ENCODE peak calls at places on chromosome 22, in eight cellular contexts. One of them, this sample, is unnamed.

GRCh38 chr22:45878901-45879551 is 97.9 kb downstream of the WNT7B start:
- DNase-seq in skeletal muscle cell: no peak
- DNase-seq in ELR: no peak
- DNase-seq in HCT116: no peak
- DNase-seq in progenitor cell of endocrine pancreas: peak
- DNase-seq in stimulated activated CD8-positive, alpha-beta memory T cell treated with anti-CD3 and anti-CD28 coated beads, Interleukin-7, amount 100 ng/mL, for 1 hour: no peak
- DNase-seq in Right ventricle myocardium superior: no peak
- DNase-seq in AG04449: no peak
- DNase-seq in this sample: no peak

GRCh38 chr22:40418366-40419201 is 48.2 kb downstream of the SGSM3 start:
- DNase-seq in skeletal muscle cell: no peak
- DNase-seq in stimulated activated CD8-positive, alpha-beta memory T cell treated with anti-CD3 and anti-CD28 coated beads, Interleukin-7, amount 100 ng/mL, for 1 hour: no peak
- DNase-seq in AG04449: no peak
- DNase-seq in progenitor cell of endocrine pancreas: no peak
- DNase-seq in ELR: no peak
- DNase-seq in HCT116: no peak
- DNase-seq in Right ventricle myocardium superior: peak
- DNase-seq in this sample: no peak

GRCh38 chr22:46090631-46091201 is 59.6 kb upstream of the PPARA start:
- DNase-seq in ELR: no peak
- DNase-seq in AG04449: no peak
- DNase-seq in progenitor cell of endocrine pancreas: no peak
- DNase-seq in stimulated activated CD8-positive, alpha-beta memory T cell treated with anti-CD3 and anti-CD28 coated beads, Interleukin-7, amount 100 ng/mL, for 1 hour: no peak
- DNase-seq in HCT116: no peak
- DNase-seq in skeletal muscle cell: no peak
- DNase-seq in Right ventricle myocardium superior: peak
- DNase-seq in this sample: no peak

GRCh38 chr22:25383278-25383820 is 163.9 kb downstream of the CRYBB2 start:
- DNase-seq in HCT116: no peak
- DNase-seq in AG04449: no peak
- DNase-seq in ELR: no peak
- DNase-seq in stimulated activated CD8-positive, alpha-beta memory T cell treated with anti-CD3 and anti-CD28 coated beads, Interleukin-7, amount 100 ng/mL, for 1 hour: no peak
- DNase-seq in Right ventricle myocardium superior: no peak
- DNase-seq in progenitor cell of endocrine pancreas: no peak
- DNase-seq in skeletal muscle cell: no peak
- DNase-seq in this sample: no peak

GRCh38 chr22:37485006-37485713 is 1.0 kb downstream of the MFNG start:
- DNase-seq in HCT116: no peak
- DNase-seq in Right ventricle myocardium superior: peak
- DNase-seq in ELR: no peak
- DNase-seq in AG04449: no peak
- DNase-seq in progenitor cell of endocrine pancreas: no peak
- DNase-seq in stimulated activated CD8-positive, alpha-beta memory T cell treated with anti-CD3 and anti-CD28 coated beads, Interleukin-7, amount 100 ng/mL, for 1 hour: peak
- DNase-seq in skeletal muscle cell: no peak
- DNase-seq in this sample: no peak

GRCh38 chr22:35582861-35583670 is 34.1 kb downstream of the MB start:
- DNase-seq in Right ventricle myocardium superior: peak
- DNase-seq in skeletal muscle cell: no peak
- DNase-seq in stimulated activated CD8-positive, alpha-beta memory T cell treated with anti-CD3 and anti-CD28 coated beads, Interleukin-7, amount 100 ng/mL, for 1 hour: peak
- DNase-seq in progenitor cell of endocrine pancreas: peak
- DNase-seq in ELR: peak
- DNase-seq in HCT116: peak
- DNase-seq in AG04449: no peak
- DNase-seq in this sample: no peak

GRCh38 chr22:49243965-49244364 is 583.7 kb downstream of the BRD1 start:
- DNase-seq in skeletal muscle cell: no peak
- DNase-seq in progenitor cell of endocrine pancreas: no peak
- DNase-seq in stimulated activated CD8-positive, alpha-beta memory T cell treated with anti-CD3 and anti-CD28 coated beads, Interleukin-7, amount 100 ng/mL, for 1 hour: no peak
- DNase-seq in HCT116: no peak
- DNase-seq in Right ventricle myocardium superior: no peak
- DNase-seq in ELR: no peak
- DNase-seq in AG04449: no peak
- DNase-seq in this sample: no peak

GRCh38 chr22:26075233-26075632 is 94.0 kb upstream of the SEZ6L start:
- DNase-seq in stimulated activated CD8-positive, alpha-beta memory T cell treated with anti-CD3 and anti-CD28 coated beads, Interleukin-7, amount 100 ng/mL, for 1 hour: no peak
- DNase-seq in HCT116: no peak
- DNase-seq in ELR: no peak
- DNase-seq in skeletal muscle cell: no peak
- DNase-seq in AG04449: no peak
- DNase-seq in Right ventricle myocardium superior: no peak
- DNase-seq in progenitor cell of endocrine pancreas: no peak
- DNase-seq in this sample: no peak

GRCh38 chr22:37054078-37054440 is 2.5 kb downstream of the KCTD17 start:
- DNase-seq in HCT116: no peak
- DNase-seq in AG04449: no peak
- DNase-seq in stimulated activated CD8-positive, alpha-beta memory T cell treated with anti-CD3 and anti-CD28 coated beads, Interleukin-7, amount 100 ng/mL, for 1 hour: no peak
- DNase-seq in Right ventricle myocardium superior: no peak
- DNase-seq in progenitor cell of endocrine pancreas: no peak
- DNase-seq in ELR: no peak
- DNase-seq in skeletal muscle cell: no peak
- DNase-seq in this sample: no peak

GRCh38 chr22:37501176-37501609 is 15.0 kb upstream of the MFNG start:
- DNase-seq in skeletal muscle cell: no peak
- DNase-seq in ELR: no peak
- DNase-seq in stimulated activated CD8-positive, alpha-beta memory T cell treated with anti-CD3 and anti-CD28 coated beads, Interleukin-7, amount 100 ng/mL, for 1 hour: no peak
- DNase-seq in AG04449: no peak
- DNase-seq in Right ventricle myocardium superior: peak
- DNase-seq in HCT116: no peak
- DNase-seq in progenitor cell of endocrine pancreas: no peak
- DNase-seq in this sample: no peak

GRCh38 chr22:45496451-45496941 is 6.2 kb upstream of the FBLN1 start:
- DNase-seq in skeletal muscle cell: no peak
- DNase-seq in stimulated activated CD8-positive, alpha-beta memory T cell treated with anti-CD3 and anti-CD28 coated beads, Interleukin-7, amount 100 ng/mL, for 1 hour: no peak
- DNase-seq in HCT116: no peak
- DNase-seq in progenitor cell of endocrine pancreas: no peak
- DNase-seq in ELR: no peak
- DNase-seq in AG04449: no peak
- DNase-seq in Right ventricle myocardium superior: no peak
- DNase-seq in this sample: no peak

This sample was measured in non-pigmented ciliary epithelial cell.